ENCODE peak calls at places on chromosomes 7 and 10, in ten cellular contexts. V is PC-3, Y is sigmoid colon, W is upper lobe of right lung, X is esophagus squamous epithelium, Q is IMR-90, G is HCT116, R is mammary epithelial cell, P is coronary artery, H is tibial nerve. D is an unnamed sample.

GRCh38 chr10:103678104-103678526 is 177.3 kb downstream of the SH3PXD2A start:
- DNase-seq in R (no peak), V (no peak), Y (peak; percentile 98), G (no peak), X (peak; percentile 24), H (peak; percentile 89), Q (peak; percentile 100), W (no peak), P (no peak), D (no peak)

GRCh38 chr10:70293169-70293813 is 9.5 kb upstream of the NPFFR1 start:
- DNase-seq in V (no peak), P (no peak), W (no peak), Q (no peak), X (no peak), H (no peak), R (no peak), G (no peak), Y (no peak), D (no peak)

GRCh38 chr10:35413985-35414861 is 77.9 kb downstream of the CCNY start:
- DNase-seq in G (no peak), X (no peak), Q (peak; percentile 54), Y (peak; percentile 56), R (peak; percentile 42), V (no peak), H (no peak), P (no peak), W (no peak), D (no peak)

GRCh38 chr10:119301397-119301796 is 94.0 kb downstream of the GRK5 start:
- DNase-seq in W (no peak), P (no peak), Y (no peak), Q (peak; percentile 24), X (no peak), H (no peak), R (no peak), G (no peak), V (no peak), D (no peak)

GRCh38 chr7:134552105-134552504 is 3.2 kb downstream of the AKR1B15 start:
- DNase-seq in P (no peak), H (no peak), G (no peak), W (no peak), R (no peak), V (no peak), X (no peak), Q (peak; percentile 20), Y (no peak), D (no peak)

GRCh38 chr10:90871279-90871760 is 454 bp upstream of the RPP30 start:
- DNase-seq in X (no peak), R (peak; percentile 64), Q (peak; percentile 81), G (no peak), H (peak; percentile 41), V (no peak), P (no peak), Y (no peak), W (no peak), D (no peak)

GRCh38 chr7:73451780-73452398 is 18.3 kb downstream of the FZD9 start:
- DNase-seq in Y (no peak), W (no peak), Q (peak; percentile 74), P (no peak), R (peak; percentile 24), X (no peak), V (peak; percentile 67), H (peak; percentile 39), G (peak; percentile 39), D (peak; percentile 60)

GRCh38 chr10:37379991-37380390 is 254.6 kb downstream of the ANKRD30A start:
- DNase-seq in G (no peak), Y (no peak), R (peak; percentile 90), Q (no peak), W (no peak), X (no peak), H (no peak), P (no peak), V (peak; percentile 100), D (peak; percentile 71)

DNA sequence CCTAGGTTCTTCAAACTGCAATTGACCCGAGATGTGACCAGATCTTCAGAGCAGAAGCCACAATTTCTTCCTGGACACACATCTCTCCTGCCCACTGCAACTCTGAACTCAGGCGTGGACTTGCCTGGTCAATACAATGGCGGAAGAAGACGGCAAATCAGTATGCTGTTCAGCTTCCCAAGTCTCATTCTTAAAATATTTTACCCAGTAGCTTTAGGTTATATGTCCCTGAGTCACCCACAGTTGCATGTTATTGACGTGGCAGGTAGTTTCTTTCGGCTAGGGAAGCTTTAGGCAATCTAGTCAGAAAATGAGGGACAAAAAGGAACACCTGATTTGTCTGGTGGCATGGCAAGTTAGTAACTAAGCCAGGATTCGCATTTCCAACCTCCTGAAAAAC is 22.5 kb downstream of the CEP41 start:
- DNase-seq in W (no peak), G (no peak), P (no peak), Q (peak; percentile 30), X (no peak), R (peak; percentile 82), H (no peak), V (peak; percentile 12), Y (no peak), D (peak; percentile 62)
- H3K27ac ChIP-seq in W (no peak overlapping the region), G (no peak overlapping the region), P (no peak overlapping the region), Q (no peak overlapping the region), X (peak overlapping the region; percentile 3), R (peak overlapping the region; percentile 93), H (no peak overlapping the region), V (no peak overlapping the region), Y (no peak overlapping the region), D (no peak overlapping the region)

DNA sequence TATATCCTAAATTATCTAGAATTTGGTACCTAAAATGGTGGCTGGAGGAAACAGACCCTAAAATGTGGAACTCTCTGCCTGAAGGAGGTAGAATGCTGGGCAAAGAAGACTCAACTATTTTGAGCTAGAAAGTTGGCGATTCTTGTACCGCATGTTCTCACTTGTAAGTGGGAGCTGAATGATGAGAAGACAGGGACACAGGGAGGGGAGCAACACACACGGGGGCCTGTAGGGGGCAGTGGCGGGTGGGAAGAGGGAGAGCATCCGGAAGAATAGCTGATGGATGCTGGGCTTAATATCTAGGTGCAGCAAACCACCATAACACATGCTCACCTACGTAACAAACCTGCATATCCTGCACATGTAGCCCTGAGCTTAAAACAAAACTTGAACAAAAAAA is 250.6 kb downstream of the CALN1 start:
- DNase-seq in Q (no peak), X (no peak), Y (no peak), W (no peak), G (no peak), R (no peak), V (no peak), P (peak; percentile 3), H (no peak), D (no peak)
- TF ChIP-seq CTCF in Q (no peak), X (peak; percentile 15), Y (no peak), W (no peak), G (peak; percentile 40), R (no peak), V (no peak), P (no peak), H (no peak), D (no peak)

DNA sequence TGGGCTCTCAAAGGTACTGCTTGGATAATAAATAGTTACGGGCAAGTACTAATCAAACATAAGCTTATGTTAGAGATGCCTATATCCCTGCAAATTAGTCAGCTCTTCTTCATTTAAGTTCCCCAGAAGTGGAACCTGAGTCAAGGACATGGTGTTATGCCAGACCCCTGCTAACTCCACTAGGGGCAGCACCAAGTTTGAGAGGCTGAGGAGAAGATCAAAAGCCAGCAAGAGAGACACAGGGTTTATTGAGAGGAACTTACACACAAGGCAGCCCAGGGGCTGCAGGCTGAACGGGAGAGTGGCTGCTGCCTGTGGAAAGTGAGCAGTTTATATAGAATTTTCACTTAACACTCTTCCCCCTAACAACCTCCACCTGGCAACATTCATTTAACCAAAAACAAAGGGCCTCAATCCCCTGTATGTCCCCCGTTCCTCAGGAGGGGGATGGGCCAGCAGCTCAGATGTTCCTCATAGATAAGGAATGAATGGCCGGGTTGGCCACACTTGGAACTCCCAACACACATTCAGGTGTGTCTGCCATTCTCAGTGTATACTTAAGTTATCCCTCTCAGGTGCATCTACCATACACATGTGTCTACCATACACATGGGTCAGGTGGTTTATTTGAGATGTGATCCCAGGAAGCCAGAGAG is 62.6 kb upstream of the GHITM start:
- DNase-seq in W (no peak), R (no peak), H (no peak), Y (no peak), V (no peak), G (no peak), Q (peak; percentile 18), P (no peak), X (no peak), D (no peak)
- H3K27ac ChIP-seq in W (peak overlapping the region; percentile 3), R (no peak overlapping the region), H (no peak overlapping the region), Y (peak overlapping the region; percentile 77), V (no peak overlapping the region), G (no peak overlapping the region), Q (peak overlapping the region; percentile 59), P (no peak overlapping the region), X (peak overlapping the region; percentile 62), D (no peak overlapping the region)

DNA sequence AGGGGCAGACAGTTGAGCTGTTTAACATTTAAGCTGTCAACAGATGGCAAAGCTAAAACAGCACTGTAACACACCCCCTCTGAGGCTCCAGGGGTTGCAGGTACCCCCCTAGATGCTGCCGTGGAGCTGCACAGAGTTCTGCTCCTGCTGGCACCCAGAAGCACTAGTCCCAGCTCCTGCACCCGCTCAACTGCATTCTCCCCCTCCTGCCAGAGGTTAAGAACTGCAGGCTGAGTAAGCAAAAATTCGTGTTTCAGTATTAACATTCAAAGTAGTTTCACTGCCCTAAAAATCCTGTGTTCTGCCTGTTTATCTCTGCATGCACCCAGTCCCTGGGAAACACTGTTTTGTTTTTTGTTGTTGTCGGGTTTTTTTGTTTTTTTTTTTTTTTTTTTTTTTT is 790.8 kb upstream of the KCND2 start:
- DNase-seq in W (no peak), P (no peak), G (peak; percentile 43), Y (no peak), X (no peak), R (peak; percentile 11), H (no peak), Q (no peak), V (peak; percentile 50), D (peak; percentile 1)
- TF ChIP-seq CTCF in W (no peak), P (no peak), G (peak; percentile 58), Y (no peak), X (peak; percentile 13), R (peak; percentile 26), H (no peak), Q (no peak), V (peak; percentile 52), D (no peak)

DNA sequence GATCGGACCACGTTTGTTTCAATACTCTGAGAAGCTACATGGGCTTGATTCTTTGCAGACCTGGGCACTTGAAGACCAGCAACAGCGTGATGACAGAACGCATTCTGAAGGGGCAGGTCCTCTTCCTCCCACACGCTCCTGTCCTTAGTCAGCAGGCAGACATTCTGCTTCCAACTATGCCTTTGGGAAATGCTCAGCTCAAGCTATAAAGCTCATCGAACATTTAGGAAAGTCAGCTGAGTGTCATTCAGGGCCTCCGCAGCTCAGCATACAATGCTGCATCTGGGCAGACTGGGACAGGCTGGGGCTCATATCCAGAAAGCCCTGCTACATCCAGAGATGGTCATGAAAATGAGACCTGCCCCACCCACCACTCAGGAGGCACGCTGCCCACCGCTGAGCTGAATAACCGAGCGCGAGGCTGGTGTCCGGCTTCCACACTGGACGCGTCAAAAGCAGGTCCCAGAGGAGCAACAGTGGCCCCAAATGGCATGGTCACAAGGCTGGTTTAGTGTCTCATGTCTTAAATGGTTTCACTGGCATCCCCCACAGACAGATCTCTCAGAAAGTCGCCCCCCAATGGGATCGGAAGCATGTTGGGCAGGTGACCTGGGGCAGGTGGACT is 274.0 kb downstream of the DNAJB6 start:
- DNase-seq in X (no peak), H (no peak), G (no peak), Q (no peak), Y (no peak), V (no peak), R (no peak), P (no peak), W (peak; percentile 54), D (no peak)
- H3K27ac ChIP-seq in X (no peak overlapping the region), H (no peak overlapping the region), G (no peak overlapping the region), Q (no peak overlapping the region), Y (no peak overlapping the region), V (no peak overlapping the region), R (no peak overlapping the region), P (no peak overlapping the region), W (no peak overlapping the region), D (no peak overlapping the region)

D was measured in RWPE1.